ENCODE peak calls at places on chromosomes 16 and 17, in ten cellular contexts. Z, V, A, S, J, B, U, I, E and P are unnamed samples.

GRCh38 chr17:31680126-31680525 is 178.9 kb downstream of the COPRS start:
- DNase-seq in Z (no peak), V (peak), A (no peak), S (no peak), J (no peak), B (no peak), U (no peak), I (no peak), E (no peak), P (no peak)

GRCh38 chr17:43315369-43315768 is 81.6 kb upstream of the RNU2-1 start:
- DNase-seq in Z (no peak), V (no peak), A (no peak), S (no peak), J (no peak), B (no peak), U (no peak), I (no peak), E (no peak), P (no peak)

GRCh38 chr16:1472974-1473373 is 1.9 kb downstream of the CLCN7 start:
- DNase-seq in Z (no peak), V (no peak), A (no peak), S (no peak), J (no peak), B (no peak), U (no peak), I (no peak), E (no peak), P (no peak)

GRCh38 chr17:7711356-7711755 is 6.2 kb upstream of the DNAH2 start:
- DNase-seq in Z (no peak), V (no peak), A (no peak), S (no peak), J (no peak), B (peak), U (no peak), I (no peak), E (no peak), P (no peak)

GRCh38 chr16:66824006-66824405 is 6.8 kb downstream of the NAE1 start:
- DNase-seq in Z (no peak), V (no peak), A (no peak), S (no peak), J (no peak), B (no peak), U (no peak), I (peak), E (no peak), P (no peak)

GRCh38 chr16:50467943-50468748 is 80.0 kb upstream of the NKD1 start:
- DNase-seq in Z (no peak), V (no peak), A (peak), S (no peak), J (no peak), B (peak), U (no peak), I (no peak), E (peak), P (no peak)

GRCh38 chr17:78176548-78177025 is 8.2 kb downstream of the SYNGR2 start:
- DNase-seq in Z (peak), V (peak), A (peak), S (peak), J (peak), B (peak), U (peak), I (peak), E (peak), P (peak)

GRCh38 chr16:57815987-57816745 is 13.9 kb upstream of the KIFC3 start:
- DNase-seq in Z (peak), V (peak), A (peak), S (no peak), J (peak), B (peak), U (peak), I (peak), E (peak), P (peak)

GRCh38 chr17:4808378-4808767 is 1.4 kb downstream of the PLD2 start:
- DNase-seq in Z (peak), V (peak), A (no peak), S (no peak), J (no peak), B (peak), U (peak), I (no peak), E (peak), P (no peak)

GRCh38 chr16:29816694-29817441 is 916 bp downstream of the PAGR1 start:
- DNase-seq in Z (peak), V (no peak), A (peak), S (peak), J (peak), B (peak), U (peak), I (peak), E (peak), P (peak)

GRCh38 chr17:37576281-37576680 is 32.9 kb downstream of the SYNRG start:
- DNase-seq in Z (no peak), V (no peak), A (no peak), S (no peak), J (no peak), B (no peak), U (peak), I (peak), E (no peak), P (peak)

GRCh38 chr16:82016268-82016667 is 5.0 kb upstream of the SDR42E1 start:
- DNase-seq in Z (peak), V (no peak), A (peak), S (no peak), J (peak), B (peak), U (peak), I (peak), E (no peak), P (peak)
- TF ChIP-seq CTCF in Z (peak), V (no peak), A (peak), S (no peak), J (peak), B (peak), U (peak), I (peak), E (no peak), P (peak)

DNA sequence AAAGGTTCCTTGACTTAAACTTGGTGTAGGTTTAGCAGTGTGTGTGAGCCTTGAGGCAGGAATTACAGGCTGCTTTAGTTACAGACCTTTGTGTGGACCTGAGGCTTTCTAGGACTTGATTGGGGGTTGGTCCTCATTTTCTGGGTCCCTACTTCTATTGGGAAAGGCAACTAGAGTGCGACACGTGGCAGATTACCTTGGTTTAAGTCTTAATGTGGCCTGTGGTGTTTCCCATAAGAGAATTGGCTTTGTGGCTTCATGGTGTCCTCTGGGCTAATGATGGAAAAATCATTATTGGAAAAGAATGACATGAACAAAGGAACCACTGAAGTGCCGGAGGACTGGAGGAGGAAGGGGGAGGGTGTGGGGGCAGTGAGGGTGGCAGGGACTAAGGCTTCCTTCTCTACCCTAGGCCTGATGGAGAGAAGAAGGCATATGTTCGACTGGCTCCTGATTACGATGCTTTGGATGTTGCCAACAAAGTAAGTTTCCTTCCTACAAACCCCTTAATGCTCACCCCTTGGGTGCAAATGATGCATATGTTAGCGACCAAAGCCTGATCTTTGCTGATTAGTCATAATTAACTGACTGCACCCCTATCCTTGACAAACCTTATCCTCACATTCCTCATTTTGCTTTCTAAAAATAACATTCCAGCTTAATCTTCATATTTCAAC is 2.7 kb downstream of the TLCD1 start:
- DNase-seq in Z (no peak), V (no peak), A (no peak), S (no peak), J (no peak), B (peak), U (no peak), I (no peak), E (no peak), P (no peak)
- H3K4me3 ChIP-seq in Z (no peak), V (no peak), A (no peak), S (no peak), J (no peak), B (no peak), U (no peak), I (no peak), E (no peak), P (no peak)

DNA sequence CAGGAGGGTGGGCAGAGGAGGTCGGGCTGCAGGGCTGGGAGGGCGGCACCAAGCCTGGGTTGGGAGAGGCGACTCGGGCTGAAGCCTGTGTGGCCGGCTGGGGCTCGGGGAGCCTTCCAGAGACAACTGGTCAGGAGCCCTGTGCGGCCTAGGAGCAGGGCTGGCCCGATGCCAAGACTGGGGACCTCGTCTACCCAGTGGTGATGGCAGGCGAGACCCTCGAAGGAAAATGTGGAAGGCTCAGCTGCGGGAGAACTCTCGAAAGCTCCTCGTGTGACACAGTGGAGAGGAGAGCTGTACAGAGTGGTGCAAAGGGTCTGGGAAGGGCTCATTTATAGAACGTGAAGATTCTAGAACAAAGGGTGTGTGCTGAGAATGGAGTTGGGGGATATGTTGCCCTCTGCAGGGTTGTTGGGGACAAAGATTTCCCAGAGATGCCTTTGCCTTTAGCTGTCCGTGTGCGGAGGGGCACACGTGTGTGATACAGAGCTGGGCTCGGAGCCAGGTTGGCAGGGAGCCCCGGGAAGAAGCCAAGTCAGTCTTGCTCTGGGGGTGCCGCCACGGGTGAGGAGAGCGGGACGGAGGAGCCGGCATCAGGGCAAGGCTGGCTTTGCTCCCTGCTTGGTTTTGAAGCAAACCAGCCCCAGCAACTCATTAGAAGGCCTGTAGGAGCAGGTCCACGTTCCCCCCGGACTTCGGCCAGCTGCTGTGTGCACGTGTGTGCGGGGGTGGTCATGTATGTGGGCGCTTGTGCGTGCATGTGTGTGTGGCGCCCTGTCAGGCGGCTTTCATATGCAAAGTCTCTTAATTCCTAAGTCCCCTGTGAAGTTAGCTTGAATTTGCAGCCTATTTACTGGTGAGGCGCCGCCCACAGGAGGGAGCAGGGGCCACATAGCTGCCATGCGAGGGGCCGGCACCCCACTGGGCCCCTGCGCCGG is 132.4 kb upstream of the CHMP6 start:
- DNase-seq in Z (peak), V (peak), A (peak), S (no peak), J (peak), B (peak), U (peak), I (peak), E (peak), P (peak)
- TF ChIP-seq CTCF in Z (peak), V (no peak), A (peak), S (no peak), J (peak), B (peak), U (peak), I (no peak), E (peak), P (peak)

GRCh38 chr16:68237243-68238028 is 1.5 kb upstream of the ESRP2 start:
- DNase-seq in Z (peak), V (peak), A (peak), S (peak), J (peak), B (peak), U (peak), I (peak), E (peak), P (peak)

GRCh38 chr16:68235882-68236803 is at the start of gene ESRP2:
- DNase-seq in Z (no peak), V (peak), A (no peak), S (peak), J (no peak), B (peak), U (no peak), I (peak), E (peak), P (no peak)

GRCh38 chr16:68235105-68235881 is 634 bp downstream of the ESRP2 start:
- DNase-seq in Z (no peak), V (no peak), A (no peak), S (no peak), J (no peak), B (peak), U (no peak), I (peak), E (peak), P (no peak)

GRCh38 chr16:68236804-68237242 is 896 bp upstream of the ESRP2 start:
- DNase-seq in Z (no peak), V (no peak), A (peak), S (no peak), J (peak), B (no peak), U (no peak), I (no peak), E (peak), P (no peak)

GRCh38 chr16:68238029-68238345 is 2.1 kb upstream of the ESRP2 start:
- DNase-seq in Z (no peak), V (no peak), A (no peak), S (no peak), J (no peak), B (no peak), U (no peak), I (no peak), E (no peak), P (no peak)
- H3K4me3 ChIP-seq in Z (peak), V (no peak), A (peak), S (peak), J (peak), B (peak), U (peak), I (peak), E (peak), P (peak)

GRCh38 chr16:89411335-89411850 is 79.0 kb downstream of the ANKRD11 start:
- DNase-seq in Z (no peak), V (no peak), A (no peak), S (no peak), J (no peak), B (no peak), U (no peak), I (no peak), E (no peak), P (no peak)

GRCh38 chr16:89409161-89409711 is 81.1 kb downstream of the ANKRD11 start:
- DNase-seq in Z (peak), V (no peak), A (no peak), S (peak), J (peak), B (no peak), U (peak), I (peak), E (no peak), P (peak)

GRCh38 chr16:89410322-89410721 is 80.0 kb downstream of the ANKRD11 start:
- DNase-seq in Z (no peak), V (no peak), A (no peak), S (no peak), J (no peak), B (no peak), U (no peak), I (no peak), E (no peak), P (no peak)

GRCh38 chr16:89412811-89413210 is 77.5 kb downstream of the ANKRD11 start:
- DNase-seq in Z (no peak), V (no peak), A (no peak), S (no peak), J (no peak), B (no peak), U (no peak), I (no peak), E (no peak), P (no peak)

DNA sequence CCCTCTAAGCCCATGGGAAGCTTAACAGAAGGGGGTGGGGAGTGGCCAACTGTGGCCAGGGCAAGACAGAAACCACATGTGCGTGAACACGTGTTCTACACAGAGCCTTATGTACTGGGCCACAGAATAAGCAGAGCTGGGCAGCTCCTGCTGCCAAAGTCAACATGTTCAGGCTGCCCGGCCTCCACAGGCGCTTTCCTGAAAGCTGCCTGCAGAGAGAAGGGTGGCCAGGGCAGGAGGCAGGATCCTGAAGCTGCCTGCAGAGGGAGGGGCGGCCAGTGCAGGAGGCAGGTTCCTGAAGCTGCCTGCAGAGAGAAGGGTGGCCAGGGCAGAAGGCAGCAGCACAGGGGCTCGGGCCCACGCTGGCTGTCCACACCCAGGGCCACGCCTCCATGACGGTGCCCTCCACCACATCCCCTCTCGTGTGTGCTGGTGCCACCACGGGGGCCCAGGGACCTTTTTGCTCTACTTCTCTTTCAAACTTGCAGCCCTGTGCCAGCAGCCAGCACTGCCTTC is 79.5 kb downstream of the ANKRD11 start:
- DNase-seq in Z (peak), V (peak), A (peak), S (no peak), J (peak), B (peak), U (peak), I (peak), E (peak), P (peak)
- TF ChIP-seq CTCF in Z (peak), V (no peak), A (peak), S (no peak), J (no peak), B (peak), U (no peak), I (no peak), E (no peak), P (peak)

GRCh38 chr17:50558581-50558954 is 1.9 kb upstream of the CACNA1G start:
- DNase-seq in Z (no peak), V (no peak), A (no peak), S (no peak), J (no peak), B (no peak), U (no peak), I (no peak), E (no peak), P (no peak)
- H3K4me3 ChIP-seq in Z (no peak), V (no peak), A (no peak), S (no peak), J (no peak), B (no peak), U (peak), I (no peak), E (no peak), P (no peak)

DNA sequence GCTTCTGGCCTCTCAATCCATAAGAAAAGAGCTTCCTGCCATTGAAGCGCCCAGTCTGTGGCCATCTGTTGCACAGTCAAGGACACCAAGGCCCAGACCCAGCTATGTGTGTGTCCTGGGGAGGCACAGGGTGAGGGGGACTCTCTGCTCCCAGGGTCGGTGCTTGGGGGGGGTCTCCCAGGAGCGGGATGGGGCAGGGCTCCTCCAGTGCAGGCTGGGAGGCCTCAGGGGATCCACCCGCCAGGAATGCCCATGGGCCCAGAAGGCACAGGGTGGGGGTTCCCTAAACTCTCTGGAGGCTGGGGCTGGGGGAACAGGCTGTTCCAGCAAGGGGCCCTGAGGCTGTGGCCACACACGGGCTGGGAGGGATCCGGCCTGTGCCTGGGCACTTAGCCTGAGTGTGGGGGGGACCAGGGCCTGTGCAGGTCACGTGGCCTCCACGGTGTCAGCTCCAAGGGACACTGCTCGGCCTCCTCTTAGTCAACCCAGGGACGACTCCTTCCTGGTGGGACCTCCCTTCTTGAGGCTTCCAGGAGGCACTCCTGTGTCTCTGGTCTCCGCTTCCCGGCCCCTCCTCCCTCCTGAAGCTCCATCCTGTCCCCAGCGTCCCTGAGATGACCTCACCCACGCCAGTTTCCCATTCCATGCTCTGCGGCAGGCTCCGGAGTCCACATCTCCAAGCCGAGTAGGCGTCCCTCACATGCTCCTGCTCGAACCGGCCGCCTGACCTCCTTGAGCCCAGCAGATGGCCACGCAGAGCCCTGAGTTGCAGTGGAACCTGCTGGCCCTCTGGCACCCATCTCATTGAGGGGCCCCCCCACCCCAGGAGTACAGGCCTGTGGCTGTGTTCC is 23.1 kb upstream of the BAHCC1 start:
- DNase-seq in Z (peak), V (no peak), A (no peak), S (no peak), J (peak), B (peak), U (peak), I (no peak), E (peak), P (peak)
- TF ChIP-seq CTCF in Z (peak), V (no peak), A (peak), S (no peak), J (peak), B (peak), U (peak), I (peak), E (no peak), P (peak)

DNA sequence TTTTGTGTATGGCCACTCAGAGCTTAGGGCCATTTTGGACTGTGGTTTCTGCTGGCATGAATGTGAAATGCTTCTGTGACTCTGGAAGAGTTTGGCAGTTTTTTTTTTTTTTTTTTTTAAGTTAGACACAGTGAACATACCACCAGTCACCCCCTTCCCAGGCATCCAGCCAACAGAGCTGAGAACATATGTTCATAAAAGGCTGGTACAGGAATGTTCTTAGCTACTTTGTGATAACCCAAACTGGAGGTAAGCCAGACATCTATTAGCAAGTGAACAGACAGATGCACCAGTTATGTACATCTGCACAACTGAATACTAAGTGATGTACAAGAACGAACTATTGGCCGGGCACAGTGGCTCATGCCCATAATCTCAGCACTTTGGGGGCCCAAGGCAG is 92.7 kb downstream of the ABCC1 start:
- DNase-seq in Z (peak), V (peak), A (peak), S (no peak), J (peak), B (peak), U (peak), I (no peak), E (no peak), P (peak)
- H3K4me3 ChIP-seq in Z (no peak), V (no peak), A (no peak), S (no peak), J (no peak), B (no peak), U (no peak), I (no peak), E (no peak), P (no peak)